ENCODE peak calls at places on chromosome 16, in four cellular contexts. L is C1 segment of cervical spinal cord, H is GM04504, T is spleen. N is an unnamed sample.

GRCh38 chr16:5634781-5635180 is 537.2 kb upstream of the EEF2KMT start:
- DNase-seq in L (no peak), H (no peak), T (no peak), N (no peak)

GRCh38 chr16:70159355-70160348 is 13.9 kb upstream of the CLEC18C start:
- DNase-seq in L (no peak), H (no peak), T (peak), N (no peak)

GRCh38 chr16:30997000-30997886 is 12.2 kb downstream of the HSD3B7 start:
- DNase-seq in L (peak), H (peak), T (peak), N (peak)

GRCh38 chr16:49274936-49275730 is 6.5 kb downstream of the CBLN1 start:
- DNase-seq in L (no peak), H (no peak), T (no peak), N (peak)

GRCh38 chr16:31869511-31870201 is 4.0 kb upstream of the ZNF267 start:
- DNase-seq in L (peak), H (peak), T (peak), N (peak)

GRCh38 chr16:11203111-11203623 is 52.8 kb downstream of the SOCS1 start:
- DNase-seq in L (no peak), H (no peak), T (no peak), N (no peak)

GRCh38 chr16:54208262-54208661 is 78.3 kb downstream of the IRX3 start:
- DNase-seq in L (no peak), H (no peak), T (no peak), N (no peak)

GRCh38 chr16:1338119-1338730 is 4.8 kb downstream of the BAIAP3 start:
- DNase-seq in L (no peak), H (no peak), T (no peak), N (no peak)

GRCh38 chr16:901715-902601 is 68.8 kb downstream of the LMF1 start:
- DNase-seq in L (peak), H (no peak), T (no peak), N (peak)

GRCh38 chr16:69482410-69482951 is 58.1 kb downstream of the CYB5B start:
- DNase-seq in L (no peak), H (no peak), T (no peak), N (peak)

N was measured in kidney.